ENCODE peak calls at places on chromosome 12, in four cellular contexts. B is right lobe of liver, Y is tibial nerve, N is upper lobe of left lung. O is an unnamed sample.

GRCh38 chr12:57224973-57225679 is 4.4 kb upstream of the SHMT2 start:
- DNase-seq in B (peak; percentile 79), N (peak; percentile 65), Y (no peak), O (no peak)

GRCh38 chr12:111754671-111755070 is 12.1 kb upstream of the ALDH2 start:
- DNase-seq in B (no peak), Y (no peak), N (no peak), O (no peak)

GRCh38 chr12:93773122-93773871 is 96.1 kb downstream of the CRADD start:
- DNase-seq in B (no peak), Y (no peak), N (peak; percentile 44), O (no peak)

GRCh38 chr12:110516995-110517394 is 14.9 kb downstream of the RAD9B start:
- DNase-seq in B (no peak), Y (no peak), N (no peak), O (no peak)

GRCh38 chr12:57896139-57896436 is 45.3 kb upstream of the ATP23 start:
- DNase-seq in N (no peak), B (no peak), Y (no peak), O (no peak)

GRCh38 chr12:127998936-127999467 is 268.0 kb upstream of the TMEM132C start:
- DNase-seq in N (no peak), B (no peak), Y (no peak), O (no peak)

GRCh38 chr12:117342682-117343081 is 18.7 kb downstream of the NOS1 start:
- DNase-seq in B (no peak), Y (no peak), N (no peak), O (no peak)

GRCh38 chr12:132429122-132429931 is 60.6 kb upstream of the FBRSL1 start:
- DNase-seq in Y (no peak), N (no peak), B (no peak), O (no peak)

GRCh38 chr12:98422809-98423208 is 92.6 kb upstream of the TMPO start:
- DNase-seq in N (no peak), B (no peak), Y (no peak), O (no peak)

GRCh38 chr12:104582739-104583138 is 126.0 kb downstream of the CHST11 start:
- DNase-seq in N (no peak), B (no peak), Y (no peak), O (no peak)

GRCh38 chr12:101076940-101077351 is 133.1 kb downstream of the SLC5A8 start:
- DNase-seq in Y (no peak), N (no peak), B (no peak), O (no peak)

GRCh38 chr12:98770230-98770629 is 125.1 kb downstream of the APAF1 start:
- DNase-seq in Y (no peak), N (no peak), B (no peak), O (no peak)

GRCh38 chr12:4809013-4809448 is 88.8 kb downstream of the GALNT8 start:
- DNase-seq in Y (no peak), N (no peak), B (no peak), O (no peak)

GRCh38 chr12:52013626-52014310 is 7.0 kb downstream of the TAMALIN start:
- DNase-seq in N (no peak), Y (no peak), B (no peak), O (no peak)

GRCh38 chr12:113040722-113041168 is 15.8 kb upstream of the DTX1 start:
- DNase-seq in N (peak; percentile 75), B (peak; percentile 62), Y (peak; percentile 54), O (peak; percentile 93)

GRCh38 chr12:89824822-89825221 is 116.2 kb upstream of the ATP2B1 start:
- DNase-seq in B (no peak), Y (no peak), N (no peak), O (no peak)

GRCh38 chr12:120539303-120539702 is 5.1 kb downstream of the RNF10 start:
- DNase-seq in Y (no peak), N (no peak), B (no peak), O (no peak)

GRCh38 chr12:6563448-6564050 is 4.5 kb downstream of the NOP2 start:
- DNase-seq in B (no peak), N (no peak), Y (no peak), O (no peak)

GRCh38 chr12:112005419-112006395 is 7.3 kb downstream of the TMEM116 start:
- DNase-seq in N (peak; percentile 85), B (no peak), Y (no peak), O (no peak)

GRCh38 chr12:101781834-101782543 is 42.7 kb upstream of the SYCP3 start:
- DNase-seq in B (no peak), N (no peak), Y (no peak), O (no peak)

GRCh38 chr12:63480186-63480585 is 188.1 kb downstream of the DPY19L2 start:
- DNase-seq in B (no peak), N (no peak), Y (no peak), O (no peak)

GRCh38 chr12:7292300-7292699 is 11.6 kb upstream of the ACSM4 start:
- DNase-seq in B (no peak), N (no peak), Y (no peak), O (no peak)

GRCh38 chr12:64610092-64610659 is at the start of gene RASSF3:
- DNase-seq in Y (peak; percentile 17), B (peak; percentile 85), N (peak; percentile 84), O (peak; percentile 44)

GRCh38 chr12:6373022-6373787 is 2.2 kb downstream of the SCNN1A start:
- DNase-seq in N (no peak), Y (no peak), B (no peak), O (no peak)

GRCh38 chr12:57603758-57604453 is 718 bp upstream of the DTX3 start:
- DNase-seq in B (no peak), Y (no peak), N (peak; percentile 43), O (peak; percentile 48)

GRCh38 chr12:6934110-6934509 is 6.4 kb downstream of the ATN1 start:
- DNase-seq in B (no peak), Y (no peak), N (no peak), O (peak; percentile 86)

GRCh38 chr12:6277982-6278438 is 32.5 kb upstream of the PLEKHG6 start:
- DNase-seq in B (peak; percentile 67), N (peak; percentile 87), Y (no peak), O (no peak)

GRCh38 chr12:65695077-65695865 is 129.0 kb upstream of the HMGA2 start:
- DNase-seq in B (peak; percentile 76), N (peak; percentile 77), Y (no peak), O (no peak)

GRCh38 chr12:53844989-53845836 is 93.4 kb upstream of the HOXC13 start:
- DNase-seq in Y (no peak), B (no peak), N (no peak), O (peak; percentile 59)

GRCh38 chr12:108185002-108185401 is 55.9 kb downstream of the WSCD2 start:
- DNase-seq in N (no peak), B (no peak), Y (no peak), O (no peak)

GRCh38 chr12:25583545-25583944 is 30.5 kb upstream of the LMNTD1 start:
- DNase-seq in Y (no peak), N (no peak), B (no peak), O (no peak)

GRCh38 chr12:94263011-94263786 is 114.8 kb downstream of the PLXNC1 start:
- DNase-seq in B (no peak), Y (no peak), N (peak; percentile 33), O (no peak)

GRCh38 chr12:4446335-4446734 is 720 bp upstream of the FGF6 start:
- DNase-seq in B (no peak), Y (no peak), N (no peak), O (no peak)

GRCh38 chr12:6996040-6996441 is 22.2 kb downstream of the LPCAT3 start:
- DNase-seq in B (peak; percentile 55), N (no peak), Y (no peak), O (no peak)

GRCh38 chr12:119183942-119184695 is 5.4 kb downstream of the HSPB8 start:
- DNase-seq in N (no peak), B (no peak), Y (no peak), O (no peak)
- H3K4me3 ChIP-seq in N (peak overlapping the region; percentile 11), B (no peak overlapping the region), Y (no peak overlapping the region), O (no peak overlapping the region)

DNA sequence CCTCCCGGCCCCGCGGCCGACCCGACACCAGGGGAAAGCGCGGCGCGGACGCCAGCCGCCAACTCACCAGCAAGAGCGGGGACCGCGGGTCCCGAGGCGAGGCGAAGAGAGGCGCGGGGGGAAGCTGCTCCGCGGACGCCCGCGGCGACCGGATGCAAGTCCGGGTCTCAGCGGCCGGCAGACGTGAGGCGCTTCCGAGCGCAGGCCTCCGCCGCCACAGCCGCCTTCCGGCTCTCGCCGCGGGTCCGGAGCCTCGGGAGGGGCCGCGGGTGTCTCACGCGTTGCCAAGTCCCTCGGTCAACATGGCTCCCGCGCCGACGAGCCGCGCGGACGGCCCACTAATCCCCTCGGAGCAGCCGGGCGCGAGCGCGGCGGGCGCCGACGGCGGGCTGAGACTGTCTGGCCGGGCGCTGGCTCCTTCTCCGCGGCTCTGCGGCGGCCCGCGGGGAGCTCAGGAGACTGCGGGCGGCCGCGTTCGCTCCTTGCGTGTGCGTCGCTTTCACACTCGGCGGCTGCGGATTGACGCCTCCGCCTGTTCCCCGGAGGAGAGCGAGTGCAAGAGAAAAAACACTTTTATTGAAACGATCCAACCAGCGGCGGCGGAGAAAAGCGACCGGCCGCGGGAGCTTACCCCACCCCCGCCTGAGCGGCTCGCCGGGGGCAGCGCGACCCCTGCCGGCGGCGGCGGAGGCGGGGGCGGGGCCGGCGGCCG is at the start of gene CDK17:
- DNase-seq in B (peak; percentile 84), N (peak; percentile 85), Y (peak; percentile 66), O (peak; percentile 96)
- TF ChIP-seq POLR2A in B (peak; percentile 81), N (peak; percentile 84), Y (peak; percentile 56), O (no peak)

DNA sequence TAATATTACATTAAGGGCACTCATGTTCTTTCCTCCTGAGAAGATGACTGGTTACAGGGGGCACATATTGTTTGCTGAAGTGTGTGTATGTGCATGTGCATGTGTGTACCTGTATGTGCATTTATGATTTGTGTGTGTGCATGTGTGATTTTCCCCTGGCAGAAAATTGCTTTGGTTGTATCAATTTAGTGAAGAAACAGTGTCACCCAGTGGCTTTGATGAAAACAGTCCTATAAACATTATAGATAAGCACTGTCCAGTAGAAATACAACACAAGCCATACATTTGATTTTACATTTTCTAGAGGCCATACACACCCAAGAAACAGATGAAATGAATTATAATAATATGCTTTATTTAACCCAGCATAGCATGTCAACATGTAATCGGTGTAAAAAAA is 8.6 kb downstream of the PDE3A start:
- DNase-seq in B (no peak), Y (no peak), N (no peak), O (no peak)
- TF ChIP-seq CTCF in B (peak; percentile 23), Y (peak; percentile 32), N (no peak), O (no peak)

GRCh38 chr12:92105676-92106075 is 40.0 kb downstream of the BTG1 start:
- DNase-seq in Y (no peak), B (no peak), N (no peak), O (no peak)

GRCh38 chr12:92109613-92110012 is 36.0 kb downstream of the BTG1 start:
- DNase-seq in B (no peak), Y (no peak), N (no peak), O (no peak)

GRCh38 chr12:92107094-92107493 is 38.6 kb downstream of the BTG1 start:
- DNase-seq in Y (no peak), N (no peak), B (no peak), O (no peak)

GRCh38 chr12:92108651-92109050 is 37.0 kb downstream of the BTG1 start:
- DNase-seq in N (peak; percentile 42), B (no peak), Y (no peak), O (no peak)

GRCh38 chr12:92107621-92108131 is 38.0 kb downstream of the BTG1 start:
- DNase-seq in Y (no peak), N (no peak), B (no peak), O (no peak)
- H3K4me3 ChIP-seq in Y (no peak overlapping the region), N (no peak overlapping the region), B (no peak overlapping the region), O (no peak overlapping the region)